ENCODE peak calls at places on chromosomes 12 and 14, in five cellular contexts. Y is mesendoderm, Q is IMR-90, E is neuronal stem cell, N is H9. O is an unnamed sample.

GRCh38 chr12:74816398-74817175 is 279.0 kb downstream of the ATXN7L3B start:
- DNase-seq in Y (peak), Q (no peak), E (no peak), N (no peak), O (no peak)

GRCh38 chr14:54364555-54365415 is 32.0 kb upstream of the CDKN3 start:
- DNase-seq in Y (no peak), Q (peak), E (no peak), N (no peak), O (peak)

GRCh38 chr12:89863332-89863938 is 154.8 kb upstream of the ATP2B1 start:
- DNase-seq in Y (no peak), Q (no peak), E (no peak), N (no peak), O (no peak)

GRCh38 chr14:39229222-39229543 is 4.5 kb upstream of the MIA2 start:
- DNase-seq in Y (peak), Q (peak), E (no peak), N (no peak), O (no peak)

GRCh38 chr14:104665663-104666522 is 23.5 kb upstream of the INF2 start:
- DNase-seq in Y (peak), Q (no peak), E (peak), N (peak), O (no peak)

GRCh38 chr14:89504602-89505320 is 87.7 kb upstream of the FOXN3 start:
- DNase-seq in Y (no peak), Q (peak), E (no peak), N (no peak), O (peak)

GRCh38 chr14:36751116-36751515 is 89.5 kb downstream of the PAX9 start:
- DNase-seq in Y (no peak), Q (no peak), E (no peak), N (no peak), O (no peak)

GRCh38 chr14:53183071-53183470 is 29.9 kb upstream of the DDHD1 start:
- DNase-seq in Y (peak), Q (no peak), E (no peak), N (no peak), O (no peak)

GRCh38 chr12:63764481-63764880 is 15.2 kb upstream of the RXYLT1 start:
- DNase-seq in Y (no peak), Q (no peak), E (no peak), N (peak), O (no peak)

GRCh38 chr12:74896186-74896585 is 313.5 kb downstream of the KCNC2 start:
- DNase-seq in Y (no peak), Q (peak), E (no peak), N (no peak), O (no peak)

GRCh38 chr12:10147714-10148403 is 17.9 kb upstream of the CLEC7A start:
- DNase-seq in Y (no peak), Q (no peak), E (no peak), N (no peak), O (no peak)

GRCh38 chr12:68978678-68979077 is 45.7 kb upstream of the CPM start:
- DNase-seq in Y (no peak), Q (no peak), E (no peak), N (no peak), O (no peak)

GRCh38 chr14:68547305-68548193 is 245.3 kb downstream of the ZFP36L1 start:
- DNase-seq in Y (peak), Q (peak), E (no peak), N (no peak), O (peak)

GRCh38 chr14:28987516-28987915 is 220.9 kb downstream of the FOXG1 start:
- DNase-seq in Y (no peak), Q (peak), E (no peak), N (no peak), O (no peak)

GRCh38 chr12:51972849-51973273 is 21.4 kb downstream of the ACVR1B start:
- DNase-seq in Y (peak), Q (peak), E (no peak), N (no peak), O (peak)

GRCh38 chr14:46048127-46048526 is 603.5 kb downstream of the RPL10L start:
- DNase-seq in Y (peak), Q (peak), E (peak), N (peak), O (peak)

GRCh38 chr12:38823743-38824142 is 81.6 kb downstream of the CPNE8 start:
- DNase-seq in Y (no peak), Q (no peak), E (no peak), N (no peak), O (peak)

GRCh38 chr14:90408713-90409112 is 11.9 kb downstream of the CALM1 start:
- DNase-seq in Y (peak), Q (peak), E (no peak), N (no peak), O (peak)

GRCh38 chr12:66698558-66698957 is 19.7 kb upstream of the GRIP1 start:
- DNase-seq in Y (no peak), Q (no peak), E (no peak), N (no peak), O (no peak)

GRCh38 chr12:122793685-122794106 is 19.3 kb downstream of the CCDC62 start:
- DNase-seq in Y (peak), Q (peak), E (peak), N (no peak), O (peak)

GRCh38 chr12:2631613-2632350 is 163.0 kb upstream of the FKBP4 start:
- DNase-seq in Y (no peak), Q (no peak), E (no peak), N (no peak), O (no peak)

GRCh38 chr12:71392521-71393145 is 47.0 kb upstream of the LGR5 start:
- DNase-seq in Y (peak), Q (peak), E (peak), N (peak), O (peak)

GRCh38 chr14:92959761-92960680 is 37.1 kb downstream of the CHGA start:
- DNase-seq in Y (no peak), Q (no peak), E (no peak), N (no peak), O (no peak)

GRCh38 chr14:51540364-51540763 is 111.3 kb upstream of the FRMD6 start:
- DNase-seq in Y (no peak), Q (peak), E (no peak), N (no peak), O (peak)

GRCh38 chr14:77458249-77458950 is 507 bp downstream of the AHSA1 start:
- DNase-seq in Y (peak), Q (peak), E (no peak), N (peak), O (peak)

GRCh38 chr12:105025890-105026289 is 39.8 kb downstream of the NOPCHAP1 start:
- DNase-seq in Y (no peak), Q (peak), E (no peak), N (no peak), O (no peak)

GRCh38 chr12:100672075-100672592 is 98.7 kb downstream of the GAS2L3 start:
- DNase-seq in Y (peak), Q (no peak), E (no peak), N (peak), O (peak)

GRCh38 chr14:68341765-68342212 is 451.1 kb downstream of the ZFP36L1 start:
- DNase-seq in Y (no peak), Q (no peak), E (no peak), N (no peak), O (no peak)

GRCh38 chr12:23204933-23205778 is 580.2 kb downstream of the ETNK1 start:
- DNase-seq in Y (peak), Q (peak), E (peak), N (no peak), O (peak)

GRCh38 chr12:2820432-2820831 is 8.0 kb downstream of the ITFG2 start:
- DNase-seq in Y (no peak), Q (no peak), E (no peak), N (no peak), O (no peak)

GRCh38 chr12:65494537-65494936 is 216.1 kb downstream of the MSRB3 start:
- DNase-seq in Y (no peak), Q (no peak), E (no peak), N (no peak), O (peak)

GRCh38 chr12:40907115-40907521 is 214.9 kb downstream of the CNTN1 start:
- DNase-seq in Y (peak), Q (peak), E (no peak), N (no peak), O (peak)

GRCh38 chr12:108675792-108676191 is 42.1 kb upstream of the SELPLG start:
- DNase-seq in Y (no peak), Q (no peak), E (no peak), N (no peak), O (no peak)

GRCh38 chr12:108678070-108678730 is 44.5 kb upstream of the SELPLG start:
- DNase-seq in Y (no peak), Q (no peak), E (no peak), N (no peak), O (no peak)

GRCh38 chr12:108677381-108677780 is 43.7 kb upstream of the SELPLG start:
- DNase-seq in Y (no peak), Q (no peak), E (no peak), N (no peak), O (no peak)

GRCh38 chr12:108681317-108681716 is 47.6 kb upstream of the SELPLG start:
- DNase-seq in Y (no peak), Q (no peak), E (no peak), N (no peak), O (no peak)

DNA sequence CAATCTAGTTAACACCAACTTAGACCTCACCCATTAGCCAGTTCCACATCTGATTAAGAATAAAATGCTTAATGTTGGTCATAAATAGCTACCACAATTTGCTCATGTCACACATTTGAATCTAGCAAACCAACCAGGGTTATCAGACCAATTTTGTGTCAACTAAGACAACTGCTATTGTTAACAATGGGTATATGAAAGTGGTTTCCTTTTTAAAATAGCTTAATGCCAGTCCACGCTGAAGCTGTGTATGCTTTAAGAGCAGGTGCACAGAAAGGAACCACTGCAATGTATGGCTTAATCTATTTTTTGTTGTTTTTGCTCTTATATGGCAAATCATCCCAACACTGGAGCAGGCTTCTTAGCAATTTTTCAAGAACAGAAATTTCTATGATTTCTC is 45.6 kb upstream of the SELPLG start:
- DNase-seq in Y (no peak), Q (no peak), E (no peak), N (no peak), O (no peak)
- H2BK5ac ChIP-seq in Y (no peak), Q (peak), E (no peak), N (no peak), O (no peak)

GRCh38 chr12:76879710-76880025 is 849 bp upstream of the CSRP2 start:
- DNase-seq in Y (no peak), Q (no peak), E (no peak), N (no peak), O (no peak)
- H2BK5ac ChIP-seq in Y (no peak), Q (peak), E (no peak), N (no peak), O (no peak)

DNA sequence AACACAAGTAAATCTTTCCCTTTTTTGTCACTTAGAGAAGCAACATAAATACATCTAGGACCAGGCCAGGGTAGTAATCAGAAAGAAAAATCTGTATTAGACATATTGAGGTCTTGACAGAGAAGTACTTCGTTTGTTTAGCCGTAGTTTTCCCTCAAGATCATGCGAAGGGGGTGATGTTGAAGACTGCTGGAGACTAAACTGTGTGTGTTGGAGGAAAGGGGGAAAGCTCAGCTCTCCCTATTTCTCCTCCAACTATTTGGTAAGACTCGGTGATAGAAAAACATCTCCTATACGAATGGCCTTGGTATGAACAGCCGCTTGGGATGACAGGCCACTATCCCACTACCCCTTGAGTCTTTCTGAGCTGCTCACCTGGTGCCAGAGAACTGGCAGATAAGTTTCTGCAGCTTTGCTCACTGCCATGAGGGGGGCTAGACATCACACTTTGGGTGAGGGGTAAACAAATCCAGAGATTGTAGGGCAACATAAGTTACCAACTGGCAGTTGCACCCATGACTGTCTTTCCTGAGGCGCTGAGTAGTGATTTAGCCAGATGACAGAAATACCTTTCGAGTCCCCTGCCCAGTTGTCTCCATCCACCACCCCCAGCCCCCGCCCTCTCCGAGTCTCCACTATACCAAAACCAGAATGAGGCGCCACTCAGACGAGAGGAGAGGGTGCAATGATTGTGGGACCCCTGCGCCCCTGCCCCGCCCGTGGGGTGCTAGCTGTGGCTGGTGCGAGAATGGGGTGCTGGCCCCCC is 685 bp downstream of the VAMP1 start:
- DNase-seq in Y (peak), Q (no peak), E (no peak), N (no peak), O (peak)
- H2BK5ac ChIP-seq in Y (no peak), Q (peak), E (peak), N (no peak), O (no peak)

DNA sequence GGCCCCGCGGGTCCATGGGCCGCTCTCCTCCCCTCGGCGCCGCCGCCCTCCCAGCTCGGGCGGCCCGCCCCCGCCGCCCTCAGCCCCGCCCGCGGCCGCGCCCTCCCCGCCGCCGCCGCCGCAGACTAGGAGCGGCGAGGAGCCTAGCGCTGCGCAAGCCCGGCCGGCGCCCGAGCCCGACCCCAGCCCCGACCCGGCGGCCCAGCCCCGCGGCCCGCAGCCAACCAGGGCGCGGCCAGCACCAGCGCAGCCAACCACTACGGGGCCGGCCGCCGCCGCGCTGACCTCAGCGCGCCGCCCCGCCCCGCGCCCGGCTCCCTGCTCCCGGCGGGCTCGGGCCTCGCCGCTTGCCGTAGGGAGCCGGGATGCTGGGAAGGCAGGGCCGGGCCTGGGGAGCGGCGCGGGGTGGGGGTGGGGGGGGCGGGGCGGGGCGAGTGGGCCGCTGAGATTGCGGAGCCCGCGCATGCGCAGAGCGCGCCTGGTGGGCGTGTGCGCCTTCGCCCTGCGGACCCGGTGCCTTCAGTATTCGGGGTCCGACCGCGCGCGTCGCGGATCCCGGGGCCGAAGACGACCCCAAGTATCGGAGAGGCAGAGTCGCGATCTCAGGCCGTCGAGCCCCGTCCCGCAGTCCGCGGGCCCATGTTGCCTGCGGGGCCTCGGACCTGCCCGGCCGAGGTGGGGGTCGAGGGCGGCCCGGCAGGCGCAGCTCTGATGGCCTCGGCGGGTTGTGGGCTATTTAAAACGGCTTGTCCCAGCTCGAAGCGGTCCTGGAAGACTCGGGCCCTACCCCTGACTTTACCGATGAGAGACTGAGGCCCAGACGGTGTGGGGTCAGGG is at the start of gene CDC42BPB:
- DNase-seq in Y (peak), Q (peak), E (peak), N (peak), O (peak)
- H2BK5ac ChIP-seq in Y (no peak), Q (peak), E (peak), N (no peak), O (peak)

GRCh38 chr12:33555128-33555527 is 115.5 kb upstream of the SYT10 start:
- DNase-seq in Y (no peak), Q (no peak), E (no peak), N (no peak), O (no peak)

GRCh38 chr12:33562401-33562800 is 122.8 kb upstream of the SYT10 start:
- DNase-seq in Y (no peak), Q (no peak), E (no peak), N (no peak), O (no peak)

GRCh38 chr12:33566403-33566802 is 126.8 kb upstream of the SYT10 start:
- DNase-seq in Y (no peak), Q (no peak), E (no peak), N (no peak), O (no peak)

GRCh38 chr12:33560653-33561208 is 121.1 kb upstream of the SYT10 start:
- DNase-seq in Y (peak), Q (no peak), E (no peak), N (peak), O (no peak)
- H2BK5ac ChIP-seq in Y (no peak), Q (no peak), E (no peak), N (no peak), O (no peak)

GRCh38 chr14:21617614-21618013 is 17.1 kb downstream of the OR10G2 start:
- DNase-seq in Y (peak), Q (no peak), E (no peak), N (peak), O (no peak)
- H2BK5ac ChIP-seq in Y (no peak), Q (no peak), E (no peak), N (no peak), O (no peak)

GRCh38 chr14:75520852-75521251 is 1.4 kb upstream of the BATF start:
- DNase-seq in Y (no peak), Q (no peak), E (no peak), N (no peak), O (no peak)
- H2BK5ac ChIP-seq in Y (no peak), Q (no peak), E (no peak), N (no peak), O (no peak)

DNA sequence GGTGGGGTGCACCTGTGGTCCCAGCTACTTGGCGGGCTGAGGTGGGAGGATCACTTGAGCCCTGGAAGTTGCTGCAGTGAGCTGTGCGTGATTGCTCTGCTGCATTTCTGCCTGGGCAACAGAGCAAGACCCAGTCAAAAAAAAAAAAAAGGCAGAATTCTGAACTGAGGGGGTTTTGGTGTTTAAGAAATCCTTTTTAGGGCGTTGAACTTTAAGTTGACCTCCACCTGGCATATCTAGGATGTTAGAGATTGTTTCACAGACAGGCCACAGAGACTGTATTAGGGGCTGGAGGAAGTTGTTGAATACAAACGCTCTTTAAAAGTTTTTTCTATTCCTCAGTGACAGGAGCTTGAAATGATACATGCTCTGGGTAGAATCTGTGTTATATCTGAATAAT is 60.5 kb downstream of the FBXW8 start:
- DNase-seq in Y (no peak), Q (no peak), E (no peak), N (no peak), O (no peak)
- H2BK5ac ChIP-seq in Y (no peak), Q (no peak), E (no peak), N (no peak), O (no peak)

O was measured in mesenchymal stem cell.